ENCODE peak calls at places on chromosomes 16 and 17, in four cellular contexts. F is CD8-positive, alpha-beta T cell; V is fibroblast of mammary gland; G is adrenal gland. P is an unnamed sample.

GRCh38 chr16:2843526-2843925 is 13.4 kb downstream of the ZG16B start:
- DNase-seq in V (no peak), G (no peak), F (no peak), P (no peak)

GRCh38 chr16:75789237-75789636 is 62.9 kb upstream of the CPHXL start:
- DNase-seq in F (no peak), V (peak), G (no peak), P (peak)

GRCh38 chr17:64506576-64507417 is at the start of gene CEP95:
- DNase-seq in F (peak), V (peak), G (peak), P (peak)

GRCh38 chr16:85759631-85760419 is 8.9 kb upstream of the C16orf74 start:
- DNase-seq in F (peak), V (no peak), G (no peak), P (peak)

GRCh38 chr16:56688762-56689161 is 6.5 kb downstream of the MT1X start:
- DNase-seq in F (no peak), G (no peak), V (peak), P (no peak)

GRCh38 chr16:28935924-28936783 is 4.4 kb downstream of the CD19 start:
- DNase-seq in G (peak), F (peak), V (peak), P (peak)

GRCh38 chr16:12159028-12159427 is 182.5 kb downstream of the SNX29 start:
- DNase-seq in V (no peak), F (no peak), G (no peak), P (no peak)

GRCh38 chr17:31629696-31630470 is 229.2 kb downstream of the COPRS start:
- DNase-seq in F (no peak), G (no peak), V (peak), P (no peak)

GRCh38 chr16:17696696-17697095 is 225.9 kb upstream of the XYLT1 start:
- DNase-seq in G (no peak), V (no peak), F (no peak), P (no peak)

GRCh38 chr17:13888043-13888442 is 181.3 kb upstream of the COX10 start:
- DNase-seq in V (peak), F (no peak), G (peak), P (no peak)

GRCh38 chr17:48791128-48792032 is 25.6 kb downstream of the TTLL6 start:
- DNase-seq in F (peak), G (peak), V (peak), P (peak)

GRCh38 chr17:83174859-83175550 is 95.6 kb downstream of the METRNL start:
- DNase-seq in V (no peak), F (no peak), G (peak), P (no peak)

GRCh38 chr17:75749545-75750389 is 15.2 kb downstream of the GALK1 start:
- DNase-seq in G (peak), F (peak), V (peak), P (peak)

GRCh38 chr17:31148205-31148604 is 53.4 kb downstream of the NF1 start:
- DNase-seq in V (peak), F (no peak), G (no peak), P (no peak)

GRCh38 chr16:61926766-61927165 is 109.5 kb downstream of the CDH8 start:
- DNase-seq in F (no peak), V (no peak), G (no peak), P (no peak)

GRCh38 chr17:4948997-4949320 is 629 bp upstream of the PFN1 start:
- DNase-seq in F (peak), G (peak), V (peak), P (peak)

GRCh38 chr16:81519298-81520150 is 74.9 kb downstream of the CMIP start:
- DNase-seq in V (no peak), G (no peak), F (no peak), P (no peak)

GRCh38 chr16:46972429-46972970 is 974 bp downstream of the DNAJA2 start:
- DNase-seq in V (peak), F (no peak), G (no peak), P (no peak)

GRCh38 chr17:7346761-7347614 is 5.0 kb upstream of the KCTD11 start:
- DNase-seq in V (no peak), F (no peak), G (peak), P (no peak)
- TF ChIP-seq CTCF in V (no peak), F (no peak), G (no peak), P (no peak)

DNA sequence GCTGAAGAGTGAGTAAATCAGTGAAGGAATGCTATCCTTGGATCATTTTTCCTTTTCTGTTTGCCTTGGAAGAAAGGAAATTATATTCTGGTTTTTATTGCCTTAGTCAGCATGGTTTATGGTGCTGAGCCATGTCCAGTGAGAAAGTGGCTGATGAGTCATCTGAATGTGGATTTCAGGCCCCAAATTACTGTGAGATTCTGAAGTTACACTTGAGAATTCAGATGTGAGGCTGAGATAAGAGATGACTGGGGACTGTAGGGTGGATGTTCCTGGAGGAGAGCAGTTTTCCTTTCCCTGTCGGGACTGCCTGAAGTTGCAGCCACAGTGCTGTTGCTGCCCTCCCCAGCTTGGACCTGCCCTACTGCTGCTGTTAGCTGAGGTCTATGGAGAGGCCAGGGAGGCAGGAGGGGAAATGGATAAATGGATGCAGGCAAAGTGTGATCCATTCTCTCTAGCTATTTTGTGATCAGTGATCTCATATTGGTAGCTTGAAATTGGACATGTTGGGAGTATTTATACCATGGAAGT is 4.2 kb upstream of the MAP3K14 start:
- DNase-seq in V (peak), G (peak), F (no peak), P (no peak)
- TF ChIP-seq CTCF in V (no peak), G (no peak), F (no peak), P (no peak)

DNA sequence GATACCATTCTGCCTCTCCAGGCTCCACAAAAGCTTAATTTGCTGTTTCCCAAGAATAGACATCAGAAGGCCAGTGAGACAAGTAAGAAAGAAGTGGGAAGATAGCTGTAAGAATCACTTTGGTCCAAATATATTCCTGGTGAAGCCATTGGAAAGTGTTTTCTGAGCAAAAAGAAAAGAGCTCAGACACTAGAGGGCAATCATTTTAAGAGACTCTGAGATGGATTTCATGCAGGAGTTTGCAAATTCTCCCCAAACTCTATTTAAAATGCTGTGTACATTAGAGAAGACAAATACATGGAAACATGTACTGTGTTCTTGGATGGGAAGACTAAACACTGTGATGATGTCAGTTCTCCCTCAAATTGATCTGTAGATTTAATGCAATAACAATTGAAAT is 8.0 kb upstream of the SLC6A2 start:
- DNase-seq in G (no peak), F (no peak), V (no peak), P (no peak)
- TF ChIP-seq CTCF in G (no peak), F (no peak), V (no peak), P (no peak)

GRCh38 chr16:70455910-70456309 is 1.5 kb downstream of the FCSK start:
- DNase-seq in V (no peak), G (no peak), F (no peak), P (no peak)
- TF ChIP-seq CTCF in V (no peak), G (no peak), F (no peak), P (no peak)

DNA sequence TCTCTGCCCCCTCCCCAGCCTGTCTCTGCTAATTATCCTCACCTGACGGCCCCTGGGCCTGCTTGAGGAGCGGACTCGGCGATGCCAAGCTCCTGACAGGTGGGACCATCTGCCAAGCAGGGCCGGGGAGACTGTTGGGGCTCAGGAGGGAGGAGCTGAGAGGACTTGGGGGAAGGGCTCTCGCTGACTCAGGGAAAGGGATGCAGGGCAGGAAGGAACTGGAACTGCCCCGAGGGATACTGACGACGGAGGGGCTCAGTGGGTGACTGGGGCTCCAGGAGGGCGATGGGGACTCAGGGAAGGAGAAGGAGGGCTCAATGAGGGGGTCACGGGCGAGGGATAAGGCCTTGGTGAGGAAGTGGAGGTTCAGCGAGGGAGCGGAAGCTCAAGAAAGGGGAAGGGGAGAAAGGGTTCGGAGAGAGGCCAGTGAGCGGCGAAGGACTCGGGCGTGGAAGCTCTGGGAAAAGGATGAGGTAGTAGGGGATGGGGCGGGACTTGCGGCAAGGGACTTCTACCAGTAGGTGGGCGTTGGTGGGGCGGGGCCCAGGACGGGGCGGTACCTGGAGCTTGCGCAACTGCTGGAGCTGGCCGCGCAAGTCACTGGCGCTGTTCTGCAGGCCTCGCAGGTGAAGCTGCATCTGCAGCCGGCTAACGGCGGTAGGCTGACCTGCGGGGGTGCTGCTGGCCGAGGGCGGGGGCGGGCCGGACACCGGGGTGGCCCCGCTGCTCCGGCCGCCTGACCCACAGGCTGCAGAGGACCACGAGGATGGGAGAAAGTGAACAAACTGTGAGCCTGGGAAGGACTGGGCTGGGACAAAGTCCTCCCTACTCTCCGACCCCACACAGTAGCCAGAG is 46.5 kb downstream of the SRCIN1 start:
- DNase-seq in V (peak), F (peak), G (peak), P (peak)
- TF ChIP-seq CTCF in V (no peak), F (peak), G (no peak), P (no peak)

GRCh38 chr16:84754353-84754856 is 54.6 kb downstream of the USP10 start:
- DNase-seq in V (peak), F (peak), G (peak), P (peak)
- TF ChIP-seq CTCF in V (peak), F (peak), G (peak), P (peak)

GRCh38 chr16:49055824-49056545 is 225.7 kb downstream of the CBLN1 start:
- DNase-seq in F (no peak), G (no peak), V (no peak), P (no peak)

GRCh38 chr16:49061315-49061714 is 220.3 kb downstream of the CBLN1 start:
- DNase-seq in V (no peak), G (no peak), F (no peak), P (no peak)

GRCh38 chr16:49056546-49056945 is 225.1 kb downstream of the CBLN1 start:
- DNase-seq in F (no peak), G (no peak), V (no peak), P (no peak)

GRCh38 chr16:49057391-49057790 is 224.2 kb downstream of the CBLN1 start:
- DNase-seq in F (no peak), V (no peak), G (no peak), P (no peak)

DNA sequence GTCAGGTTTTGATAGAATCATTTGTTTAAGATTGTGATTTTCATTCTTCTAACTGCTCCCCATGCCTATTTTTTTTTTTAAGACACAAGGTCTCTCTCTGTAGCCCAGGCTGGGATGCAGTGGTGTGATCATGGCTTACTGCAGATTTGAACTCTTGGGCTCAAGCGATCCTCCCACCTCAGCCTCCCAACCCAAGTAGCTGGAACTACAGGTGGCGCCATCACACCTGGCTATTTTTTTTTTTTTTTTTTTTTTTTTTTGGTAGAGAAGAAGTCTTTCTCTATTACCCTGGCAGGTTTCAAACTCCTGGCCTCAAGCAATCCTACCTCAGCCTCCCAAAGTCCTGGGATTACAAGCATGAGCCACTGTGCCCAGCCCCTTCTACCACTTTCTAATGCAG is 223.3 kb downstream of the CBLN1 start:
- DNase-seq in V (no peak), G (no peak), F (no peak), P (no peak)
- TF ChIP-seq CTCF in V (no peak), G (no peak), F (no peak), P (no peak)

DNA sequence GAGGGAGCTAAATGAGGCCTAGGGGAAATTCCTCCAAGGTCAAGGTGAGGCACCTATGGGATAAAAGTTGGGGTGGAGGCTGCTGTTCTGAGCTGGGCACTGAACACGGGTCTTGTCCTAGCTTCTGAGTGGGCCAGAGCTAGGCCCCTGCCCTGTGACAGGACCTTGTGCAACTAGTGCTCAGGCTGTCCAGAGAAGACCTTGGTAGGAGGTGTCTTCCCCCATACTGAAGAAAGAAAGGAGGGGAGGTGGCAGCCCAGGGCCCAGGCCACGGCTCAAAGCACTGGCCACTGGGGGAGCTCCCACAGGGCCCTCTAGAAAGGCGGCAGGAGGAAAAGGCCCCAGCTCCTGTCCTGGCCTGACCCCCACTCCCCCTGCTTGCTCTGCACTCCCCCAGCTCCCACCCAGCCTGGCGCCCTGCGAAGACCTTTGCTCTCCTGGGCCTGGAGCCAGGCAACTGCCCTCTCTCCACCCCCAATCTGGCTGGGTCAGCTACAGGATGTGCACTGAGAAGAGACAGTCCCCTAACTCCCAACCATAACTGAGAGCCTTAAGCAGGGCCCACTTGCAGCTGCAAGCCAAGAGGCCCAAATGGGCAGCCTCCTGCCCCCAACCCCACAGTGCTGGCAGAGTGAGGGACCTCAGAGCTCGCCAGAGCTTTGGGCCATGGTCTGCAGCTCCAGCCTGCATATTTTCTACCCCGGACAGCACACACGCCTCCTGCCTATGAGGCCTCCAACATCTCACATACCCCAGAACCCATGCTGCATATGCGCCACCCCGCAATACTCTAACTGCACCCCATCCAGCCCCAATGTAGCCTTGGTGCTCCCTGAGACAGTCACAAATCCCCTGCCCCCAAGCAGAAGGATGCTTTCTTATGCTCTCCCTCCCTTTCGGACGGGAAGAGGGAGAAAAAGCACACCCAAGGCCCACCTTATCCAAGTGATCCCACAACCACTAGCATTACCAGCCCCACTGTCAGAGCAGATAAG is 15.3 kb downstream of the HSD11B2 start:
- DNase-seq in F (no peak), G (peak), V (no peak), P (no peak)
- TF ChIP-seq CTCF in F (no peak), G (no peak), V (no peak), P (no peak)

DNA sequence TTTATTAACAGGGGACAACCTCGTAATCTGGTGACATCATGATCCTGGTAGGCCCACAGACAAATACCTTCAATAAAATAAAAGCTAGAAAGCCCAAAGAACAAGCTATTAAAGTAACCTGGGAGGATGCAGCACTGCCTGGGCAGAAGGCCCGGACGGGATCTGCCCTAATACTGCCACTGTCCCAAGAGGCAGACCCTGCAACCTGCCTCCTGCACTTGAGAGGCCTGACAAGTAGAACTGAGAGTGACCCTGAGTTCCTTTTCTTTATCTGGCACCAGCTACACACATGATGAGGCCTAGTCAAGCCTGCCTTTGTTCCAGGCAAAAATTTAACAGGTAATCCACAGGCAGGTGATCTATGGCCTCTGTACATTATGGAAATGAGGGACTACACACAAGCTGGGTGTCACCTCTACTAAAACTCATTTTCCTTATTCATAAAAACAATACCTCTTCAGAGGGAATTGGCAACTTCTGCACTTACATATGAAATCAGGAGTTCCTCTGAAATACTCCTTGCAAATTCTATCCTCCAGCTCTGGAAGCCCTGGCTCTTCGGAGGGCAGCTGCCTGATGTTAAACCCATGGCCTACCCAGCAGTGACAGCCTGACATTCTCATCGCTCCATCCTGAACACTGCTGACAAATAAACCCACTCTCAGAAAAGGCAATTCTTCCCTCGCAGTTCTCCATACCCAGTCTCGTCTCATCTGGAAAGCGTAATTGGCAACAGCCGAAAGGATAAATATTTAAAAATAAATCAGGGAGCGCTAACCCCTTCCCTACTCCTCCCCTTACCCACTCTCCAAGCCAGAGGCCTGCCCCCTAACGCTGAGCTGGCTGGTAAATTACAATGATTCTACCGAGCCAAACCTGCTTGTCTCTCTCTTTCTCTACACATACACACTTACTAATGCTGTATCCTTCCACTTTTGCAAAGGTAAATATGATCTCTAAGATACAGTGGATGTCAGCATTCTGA is 2.5 kb upstream of the ZFHX3 start:
- DNase-seq in F (no peak), V (no peak), G (no peak), P (no peak)
- TF ChIP-seq CTCF in F (no peak), V (no peak), G (no peak), P (no peak)

P was measured in endothelial cell.